ENCODE peak calls at places on chromosome 12, in five cellular contexts. One of them, this sample, is unnamed.

GRCh38 chr12:101857043-101857558 is 20.3 kb upstream of the DRAM1 start:
- DNase-seq in H9: no peak
- DNase-seq in neural progenitor cell: no peak
- DNase-seq in A549: no peak
- DNase-seq in IMR-90: peak; percentile 81
- DNase-seq in this sample: peak; percentile 78

GRCh38 chr12:109140560-109140959 is 24.2 kb downstream of the ACACB start:
- DNase-seq in neural progenitor cell: no peak
- DNase-seq in H9: no peak
- DNase-seq in A549: no peak
- DNase-seq in IMR-90: no peak
- DNase-seq in this sample: no peak

GRCh38 chr12:6285063-6285477 is 25.4 kb upstream of the PLEKHG6 start:
- DNase-seq in neural progenitor cell: peak; percentile 86
- DNase-seq in H9: peak; percentile 82
- DNase-seq in IMR-90: peak; percentile 76
- DNase-seq in A549: peak; percentile 95
- DNase-seq in this sample: peak; percentile 92

GRCh38 chr12:48882325-48882687 is 16.6 kb upstream of the RND1 start:
- DNase-seq in neural progenitor cell: peak; percentile 38
- DNase-seq in H9: peak; percentile 71
- DNase-seq in IMR-90: peak; percentile 66
- DNase-seq in A549: no peak
- DNase-seq in this sample: peak; percentile 60

GRCh38 chr12:110725267-110725666 is 17.4 kb downstream of the PPP1CC start:
- DNase-seq in H9: no peak
- DNase-seq in neural progenitor cell: no peak
- DNase-seq in A549: no peak
- DNase-seq in IMR-90: no peak
- DNase-seq in this sample: no peak

GRCh38 chr12:12555656-12556055 is 7.0 kb downstream of the DUSP16 start:
- DNase-seq in A549: no peak
- DNase-seq in IMR-90: no peak
- DNase-seq in H9: no peak
- DNase-seq in neural progenitor cell: no peak
- DNase-seq in this sample: no peak

GRCh38 chr12:112988224-112988623 is 9.9 kb downstream of the OAS2 start:
- DNase-seq in IMR-90: no peak
- DNase-seq in A549: no peak
- DNase-seq in neural progenitor cell: no peak
- DNase-seq in H9: no peak
- DNase-seq in this sample: no peak

GRCh38 chr12:57766464-57767311 is at the start of gene CYP27B1:
- DNase-seq in IMR-90: peak; percentile 7
- DNase-seq in H9: peak; percentile 87
- DNase-seq in A549: no peak
- DNase-seq in neural progenitor cell: peak; percentile 79
- DNase-seq in this sample: peak; percentile 77

GRCh38 chr12:107891967-107892366 is 117.5 kb downstream of the ASCL4 start:
- DNase-seq in neural progenitor cell: peak; percentile 56
- DNase-seq in A549: no peak
- DNase-seq in H9: peak; percentile 58
- DNase-seq in IMR-90: peak; percentile 4
- DNase-seq in this sample: no peak

GRCh38 chr12:63103489-63104131 is 47.4 kb downstream of the AVPR1A start:
- DNase-seq in IMR-90: peak; percentile 23
- DNase-seq in H9: no peak
- DNase-seq in neural progenitor cell: peak; percentile 43
- DNase-seq in A549: peak; percentile 25
- DNase-seq in this sample: no peak

GRCh38 chr12:25364529-25365339 is 114.0 kb upstream of the KRAS start:
- DNase-seq in H9: no peak
- DNase-seq in A549: no peak
- DNase-seq in IMR-90: no peak
- DNase-seq in neural progenitor cell: no peak
- DNase-seq in this sample: no peak

GRCh38 chr12:67714648-67715047 is 66.1 kb downstream of the DYRK2 start:
- DNase-seq in IMR-90: peak; percentile 40
- DNase-seq in A549: no peak
- DNase-seq in neural progenitor cell: no peak
- DNase-seq in H9: no peak
- DNase-seq in this sample: no peak

GRCh38 chr12:132490481-132491348 is 764 bp downstream of the FBRSL1 start:
- DNase-seq in A549: no peak
- DNase-seq in H9: no peak
- DNase-seq in IMR-90: peak; percentile 20
- DNase-seq in neural progenitor cell: peak; percentile 53
- DNase-seq in this sample: peak; percentile 98

GRCh38 chr12:152440-152839 is 61.5 kb downstream of the SLC6A12 start:
- DNase-seq in A549: no peak
- DNase-seq in neural progenitor cell: no peak
- DNase-seq in H9: no peak
- DNase-seq in IMR-90: peak; percentile 63
- DNase-seq in this sample: no peak

GRCh38 chr12:122265931-122266771 is at the start of gene VPS33A:
- DNase-seq in neural progenitor cell: peak; percentile 100
- DNase-seq in A549: peak; percentile 98
- DNase-seq in H9: peak; percentile 99
- DNase-seq in IMR-90: peak; percentile 99
- DNase-seq in this sample: peak; percentile 96

GRCh38 chr12:114168061-114168460 is 201.9 kb upstream of the RBM19 start:
- DNase-seq in H9: no peak
- DNase-seq in neural progenitor cell: no peak
- DNase-seq in IMR-90: peak; percentile 48
- DNase-seq in A549: no peak
- DNase-seq in this sample: no peak

GRCh38 chr12:116443706-116444589 is 115.2 kb upstream of the MAP1LC3B2 start:
- DNase-seq in IMR-90: no peak
- DNase-seq in H9: no peak
- DNase-seq in neural progenitor cell: no peak
- DNase-seq in A549: no peak
- DNase-seq in this sample: no peak

GRCh38 chr12:6866163-6866919 is 990 bp upstream of the TPI1 start:
- DNase-seq in IMR-90: no peak
- DNase-seq in A549: no peak
- DNase-seq in H9: peak; percentile 72
- DNase-seq in neural progenitor cell: peak; percentile 31
- DNase-seq in this sample: peak; percentile 87

GRCh38 chr12:116015525-116015924 is 262.0 kb downstream of the MED13L start:
- DNase-seq in neural progenitor cell: peak; percentile 35
- DNase-seq in IMR-90: peak; percentile 68
- DNase-seq in H9: no peak
- DNase-seq in A549: peak; percentile 23
- DNase-seq in this sample: peak; percentile 73

GRCh38 chr12:113477842-113478215 is 6.2 kb upstream of the LHX5 start:
- DNase-seq in neural progenitor cell: no peak
- DNase-seq in H9: no peak
- DNase-seq in A549: no peak
- DNase-seq in IMR-90: no peak
- DNase-seq in this sample: peak; percentile 79

GRCh38 chr12:100141666-100141997 is 1.0 kb downstream of the BLTP3B start:
- DNase-seq in H9: no peak
- DNase-seq in A549: no peak
- DNase-seq in IMR-90: peak; percentile 92
- DNase-seq in neural progenitor cell: no peak
- DNase-seq in this sample: peak; percentile 89

DNA sequence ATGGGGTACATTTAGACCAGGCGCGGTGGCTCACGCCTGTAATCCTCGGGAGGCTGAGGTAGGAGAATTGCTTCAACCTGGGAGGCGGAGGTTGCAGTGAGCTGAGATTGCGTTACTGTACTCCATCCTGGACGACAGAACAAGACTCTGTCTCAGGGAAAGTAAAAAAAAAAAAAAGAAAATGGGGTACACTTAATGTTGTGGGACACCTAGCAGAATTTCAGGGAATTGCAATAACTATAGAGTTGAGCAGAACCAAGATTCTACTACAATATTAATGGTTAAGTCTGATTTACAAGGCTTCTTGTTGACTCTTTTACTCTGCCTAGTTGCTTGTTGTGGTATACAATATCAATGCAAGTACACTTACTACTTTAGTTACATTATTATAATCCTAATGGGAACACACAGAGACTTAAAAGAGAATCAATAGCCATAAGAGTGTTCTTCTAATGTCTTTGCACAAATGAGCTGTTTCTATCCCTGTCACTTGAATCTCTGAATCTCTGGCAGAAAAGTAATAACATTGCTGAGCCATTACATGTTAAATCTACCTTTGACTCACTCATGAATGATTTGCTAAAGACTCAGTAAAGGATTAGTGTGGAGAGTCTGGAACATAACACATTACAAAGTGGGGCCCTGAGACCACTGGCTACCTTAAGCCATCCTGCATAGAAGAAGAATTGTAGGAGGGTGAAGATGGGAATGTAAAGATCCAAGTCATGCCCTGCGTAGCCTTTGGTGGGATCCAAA is 22.7 kb downstream of the BEST3 start:
- DNase-seq in H9: no peak
- DNase-seq in IMR-90: peak; percentile 18
- DNase-seq in neural progenitor cell: no peak
- DNase-seq in A549: no peak
- DNase-seq in this sample: no peak
- TF ChIP-seq CTCF in H9: peak; percentile 40
- TF ChIP-seq CTCF in IMR-90: peak; percentile 21
- TF ChIP-seq CTCF in neural progenitor cell: peak; percentile 22
- TF ChIP-seq CTCF in A549: no peak
- TF ChIP-seq CTCF in this sample: peak; percentile 27

DNA sequence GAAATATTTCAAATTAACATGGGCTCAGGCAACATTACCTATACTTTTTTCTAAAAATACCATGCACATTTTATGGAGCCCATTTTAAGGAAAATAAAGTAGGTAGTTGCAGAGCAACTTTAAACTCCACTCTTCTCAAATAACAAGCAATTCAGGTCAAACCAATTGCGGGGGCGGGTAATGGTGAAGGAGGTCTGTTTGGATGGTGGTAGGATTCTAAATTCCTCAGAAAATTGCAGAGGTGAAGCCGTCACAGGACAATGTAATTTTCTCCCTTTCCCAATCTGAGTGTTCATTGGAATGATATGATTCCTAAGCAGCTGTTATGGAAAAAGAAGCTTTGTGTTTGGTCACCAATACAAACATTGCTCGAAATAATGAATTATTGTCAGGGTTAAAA is 11.6 kb downstream of the PKP2 start:
- DNase-seq in neural progenitor cell: no peak
- DNase-seq in A549: no peak
- DNase-seq in IMR-90: no peak
- DNase-seq in H9: no peak
- DNase-seq in this sample: no peak
- H3K4me2 ChIP-seq in neural progenitor cell: no peak overlapping the region
- H3K4me2 ChIP-seq in A549: no peak overlapping the region
- H3K4me2 ChIP-seq in IMR-90: no peak overlapping the region
- H3K4me2 ChIP-seq in H9: no peak overlapping the region
- H3K4me2 ChIP-seq in this sample: no peak overlapping the region

DNA sequence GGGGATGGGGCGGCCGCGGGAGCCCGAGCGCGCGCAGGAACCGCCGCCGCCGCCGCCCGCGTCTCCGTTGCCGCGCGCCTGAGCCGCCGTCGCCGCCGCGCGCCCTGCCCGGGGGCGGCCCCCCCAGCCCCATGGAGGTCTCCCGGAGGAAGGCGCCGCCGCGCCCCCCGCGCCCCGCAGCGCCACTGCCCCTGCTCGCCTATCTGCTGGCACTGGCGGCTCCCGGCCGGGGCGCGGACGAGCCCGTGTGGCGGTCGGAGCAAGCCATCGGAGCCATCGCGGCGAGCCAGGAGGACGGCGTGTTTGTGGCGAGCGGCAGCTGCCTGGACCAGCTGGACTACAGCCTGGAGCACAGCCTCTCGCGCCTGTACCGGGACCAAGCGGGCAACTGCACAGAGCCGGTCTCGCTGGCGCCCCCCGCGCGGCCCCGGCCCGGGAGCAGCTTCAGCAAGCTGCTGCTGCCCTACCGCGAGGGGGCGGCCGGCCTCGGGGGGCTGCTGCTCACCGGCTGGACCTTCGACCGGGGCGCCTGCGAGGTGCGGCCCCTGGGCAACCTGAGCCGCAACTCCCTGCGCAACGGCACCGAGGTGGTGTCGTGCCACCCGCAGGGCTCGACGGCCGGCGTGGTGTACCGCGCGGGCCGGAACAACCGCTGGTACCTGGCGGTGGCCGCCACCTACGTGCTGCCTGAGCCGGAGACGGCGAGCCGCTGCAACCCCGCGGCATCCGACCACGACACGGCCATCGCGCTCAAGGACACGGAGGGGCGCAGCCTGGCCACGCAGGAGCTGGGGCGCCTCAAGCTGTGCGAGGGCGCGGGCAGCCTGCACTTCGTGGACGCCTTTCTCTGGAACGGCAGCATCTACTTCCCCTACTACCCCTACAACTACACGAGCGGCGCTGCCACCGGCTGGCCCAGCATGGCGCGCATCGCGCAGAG is 734 bp downstream of the PLXNC1 start:
- DNase-seq in H9: peak; percentile 77
- DNase-seq in neural progenitor cell: peak; percentile 78
- DNase-seq in IMR-90: peak; percentile 23
- DNase-seq in A549: peak; percentile 34
- DNase-seq in this sample: peak; percentile 89
- TF ChIP-seq CTCF in H9: peak; percentile 70
- TF ChIP-seq CTCF in neural progenitor cell: peak; percentile 65
- TF ChIP-seq CTCF in IMR-90: peak; percentile 18
- TF ChIP-seq CTCF in A549: peak; percentile 45
- TF ChIP-seq CTCF in this sample: no peak

GRCh38 chr12:31752450-31752849 is 23.6 kb upstream of the AMN1 start:
- DNase-seq in A549: no peak
- DNase-seq in neural progenitor cell: no peak
- DNase-seq in IMR-90: no peak
- DNase-seq in H9: no peak
- DNase-seq in this sample: peak; percentile 11
- H3K4me2 ChIP-seq in A549: no peak overlapping the region
- H3K4me2 ChIP-seq in neural progenitor cell: no peak overlapping the region
- H3K4me2 ChIP-seq in IMR-90: no peak overlapping the region
- H3K4me2 ChIP-seq in H9: no peak overlapping the region
- H3K4me2 ChIP-seq in this sample: no peak overlapping the region

DNA sequence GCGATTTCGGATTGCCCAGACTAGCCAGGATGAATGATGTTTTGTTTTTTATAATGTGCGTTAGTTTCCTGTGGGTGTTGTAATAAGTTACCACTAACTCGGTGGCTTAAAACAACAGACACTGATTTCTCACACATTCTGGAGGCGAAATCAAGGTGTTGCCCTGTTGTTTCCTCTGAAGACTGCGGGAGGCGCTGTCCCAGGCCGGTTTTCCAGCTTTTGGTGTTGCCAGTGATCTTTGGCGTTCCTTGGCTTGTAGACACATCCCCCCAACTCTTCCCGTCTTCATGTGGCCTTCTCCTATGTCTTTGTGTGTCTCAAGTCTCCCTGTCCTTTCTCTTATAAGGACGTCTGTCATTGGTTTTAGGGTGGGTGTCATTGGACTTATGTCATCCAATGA is 267.7 kb downstream of the AACS start:
- DNase-seq in A549: no peak
- DNase-seq in H9: peak; percentile 67
- DNase-seq in IMR-90: no peak
- DNase-seq in neural progenitor cell: no peak
- DNase-seq in this sample: no peak
- TF ChIP-seq CTCF in A549: no peak
- TF ChIP-seq CTCF in H9: peak; percentile 72
- TF ChIP-seq CTCF in IMR-90: no peak
- TF ChIP-seq CTCF in neural progenitor cell: peak; percentile 38
- TF ChIP-seq CTCF in this sample: peak; percentile 16